ENCODE peak calls at places on chromosomes 16 and 17, in six cellular contexts. K, L, M, C, E and R are unnamed samples.

GRCh38 chr16:2964416-2965223 is 545 bp downstream of the KREMEN2 start:
- DNase-seq in K (no peak), L (no peak), M (peak), C (no peak), E (no peak), R (peak)

GRCh38 chr17:34414338-34414737 is 51.3 kb upstream of the CCL1 start:
- DNase-seq in K (no peak), L (no peak), M (no peak), C (no peak), E (no peak), R (no peak)

GRCh38 chr16:13521356-13521755 is 398.6 kb upstream of the ERCC4 start:
- DNase-seq in K (no peak), L (no peak), M (no peak), C (no peak), E (no peak), R (no peak)

GRCh38 chr17:57375770-57376181 is 119.5 kb downstream of the MSI2 start:
- DNase-seq in K (no peak), L (no peak), M (peak), C (no peak), E (no peak), R (no peak)

GRCh38 chr16:11435576-11435975 is 90.3 kb downstream of the RMI2 start:
- DNase-seq in K (no peak), L (no peak), M (no peak), C (no peak), E (no peak), R (no peak)

GRCh38 chr16:25011891-25012499 is 3.2 kb downstream of the ARHGAP17 start:
- DNase-seq in K (no peak), L (no peak), M (peak), C (no peak), E (no peak), R (no peak)

GRCh38 chr16:75203106-75203505 is 3.9 kb downstream of the CTRB2 start:
- DNase-seq in K (no peak), L (peak), M (no peak), C (peak), E (no peak), R (no peak)

GRCh38 chr16:666572-666971 is 1.4 kb upstream of the RHOT2 start:
- DNase-seq in K (no peak), L (no peak), M (no peak), C (no peak), E (no peak), R (no peak)

GRCh38 chr17:29595107-29595942 is 2.4 kb downstream of the ANKRD13B start:
- DNase-seq in K (no peak), L (no peak), M (no peak), C (no peak), E (no peak), R (no peak)

GRCh38 chr17:19237389-19238166 is 412 bp downstream of the EPN2 start:
- DNase-seq in K (peak), L (peak), M (peak), C (peak), E (no peak), R (peak)

GRCh38 chr16:25596194-25596593 is 95.6 kb upstream of the HS3ST4 start:
- DNase-seq in K (no peak), L (no peak), M (no peak), C (no peak), E (no peak), R (no peak)

GRCh38 chr17:41672153-41672552 is 16.5 kb upstream of the EIF1 start:
- DNase-seq in K (no peak), L (no peak), M (no peak), C (no peak), E (no peak), R (no peak)

GRCh38 chr17:834136-834535 is 52.0 kb downstream of the MRM3 start:
- DNase-seq in K (no peak), L (no peak), M (no peak), C (no peak), E (no peak), R (no peak)

GRCh38 chr17:62892069-62892675 is 73.9 kb upstream of the TANC2 start:
- DNase-seq in K (no peak), L (no peak), M (no peak), C (no peak), E (no peak), R (no peak)

GRCh38 chr16:9235837-9236236 is 144.4 kb downstream of the HAPSTR1 start:
- DNase-seq in K (no peak), L (no peak), M (no peak), C (no peak), E (no peak), R (no peak)

DNA sequence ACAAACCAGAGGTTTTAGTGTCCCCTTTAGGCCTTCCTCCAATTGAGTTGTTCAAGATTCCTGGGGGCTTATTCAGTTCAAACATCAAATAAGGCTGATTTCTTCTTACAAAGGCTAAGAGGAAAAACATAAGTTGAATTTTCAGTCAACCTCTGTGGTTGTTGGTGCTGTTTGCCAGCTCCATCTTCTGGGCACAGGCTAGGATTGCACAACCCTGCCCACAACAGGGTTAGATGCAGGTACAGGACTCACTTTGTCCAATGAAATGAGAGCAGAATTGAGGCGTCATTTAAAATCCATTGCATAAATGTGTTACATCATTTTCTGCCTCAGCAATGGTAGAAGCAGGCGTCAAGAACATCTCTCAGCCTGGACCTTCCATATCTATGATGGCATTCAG is 173.3 kb downstream of the PMP22 start:
- DNase-seq in K (no peak), L (no peak), M (no peak), C (no peak), E (no peak), R (no peak)
- TF ChIP-seq CTCF in K (no peak), L (no peak), M (peak), C (no peak), E (no peak), R (no peak)

GRCh38 chr17:15442316-15443185 is 24.9 kb downstream of the CDRT4 start:
- DNase-seq in K (no peak), L (no peak), M (no peak), C (peak), E (no peak), R (no peak)

GRCh38 chr17:15448580-15448956 is 18.9 kb downstream of the CDRT4 start:
- DNase-seq in K (no peak), L (no peak), M (no peak), C (peak), E (no peak), R (no peak)

GRCh38 chr17:15447928-15448579 is 19.4 kb downstream of the CDRT4 start:
- DNase-seq in K (no peak), L (no peak), M (no peak), C (peak), E (no peak), R (peak)

GRCh38 chr17:15444805-15445204 is 22.6 kb downstream of the CDRT4 start:
- DNase-seq in K (no peak), L (no peak), M (no peak), C (peak), E (no peak), R (peak)

DNA sequence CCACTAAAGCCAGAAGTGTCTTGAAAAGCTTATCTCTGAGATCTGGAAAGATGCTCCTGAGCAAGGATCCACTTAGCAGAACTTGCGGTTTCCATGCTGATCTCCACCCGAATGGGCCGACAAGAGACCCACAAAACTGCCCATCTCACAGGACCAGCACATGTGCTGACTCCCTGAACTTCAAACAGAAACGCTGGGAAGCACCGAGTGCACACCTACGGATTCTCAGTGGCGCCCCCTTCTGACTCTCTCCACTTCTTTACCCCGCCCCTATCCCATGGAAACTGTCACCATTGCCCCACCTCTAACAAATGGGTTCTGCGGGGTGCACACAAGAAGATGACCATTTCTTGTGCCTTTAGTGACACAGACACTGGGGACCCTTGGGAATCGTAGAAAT is 21.4 kb downstream of the CDRT4 start:
- DNase-seq in K (no peak), L (no peak), M (no peak), C (peak), E (no peak), R (no peak)
- TF ChIP-seq CTCF in K (no peak), L (no peak), M (no peak), C (no peak), E (no peak), R (peak)

DNA sequence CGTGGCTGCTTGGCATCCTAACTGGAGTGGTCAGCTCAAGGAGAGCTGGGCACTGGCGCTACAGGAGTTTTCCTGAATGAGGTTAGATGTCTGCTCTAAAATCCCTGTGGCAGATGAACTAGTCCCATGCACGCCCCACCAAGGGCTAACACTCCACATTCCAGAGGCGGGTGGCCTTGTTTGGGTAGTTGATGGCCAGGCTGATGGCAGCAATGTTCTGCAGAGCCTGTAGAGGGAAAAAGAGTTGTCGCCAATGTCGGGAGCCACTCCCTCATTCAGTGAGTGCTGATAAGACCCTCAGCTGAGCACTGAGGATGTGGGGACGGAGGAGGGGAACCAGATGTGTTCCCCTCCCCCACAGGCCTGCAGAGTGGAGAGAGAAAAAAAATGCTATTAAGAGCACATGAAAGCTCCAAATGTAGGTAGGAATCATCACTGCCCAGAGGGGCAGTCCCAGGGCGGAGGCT is 42.5 kb upstream of the ATP2A3 start:
- DNase-seq in K (no peak), L (no peak), M (peak), C (no peak), E (no peak), R (no peak)
- TF ChIP-seq CTCF in K (no peak), L (no peak), M (no peak), C (no peak), E (no peak), R (no peak)

GRCh38 chr16:22977294-22977697 is 163.3 kb downstream of the HS3ST2 start:
- DNase-seq in K (no peak), L (no peak), M (no peak), C (no peak), E (no peak), R (no peak)
- TF ChIP-seq CTCF in K (no peak), L (no peak), M (peak), C (no peak), E (no peak), R (peak)

DNA sequence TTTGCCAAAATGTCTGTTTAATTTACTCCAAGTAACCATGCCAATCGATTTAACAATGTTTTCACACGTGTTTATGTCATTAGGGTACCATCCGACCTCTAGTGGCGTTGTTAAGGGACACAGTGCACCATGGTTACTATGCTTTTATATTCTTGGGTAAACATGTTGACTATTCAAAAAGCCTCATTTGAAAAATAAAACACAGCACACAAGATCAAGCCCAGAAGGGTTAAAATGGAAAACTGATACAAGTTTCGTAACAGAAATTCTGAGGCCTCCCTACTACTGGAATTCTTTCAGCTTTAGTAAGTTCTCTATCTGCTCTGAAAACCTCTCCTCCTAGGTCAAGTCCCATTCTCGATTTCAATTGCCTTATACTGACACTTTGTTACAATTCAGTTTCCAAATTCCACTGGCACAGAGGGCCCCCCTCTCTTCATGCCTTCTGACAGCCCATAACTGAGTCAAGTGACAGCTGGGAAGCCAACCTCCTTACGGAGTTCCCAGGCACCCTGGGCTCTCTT is 2.1 kb downstream of the CFAP20 start:
- DNase-seq in K (no peak), L (no peak), M (no peak), C (no peak), E (peak), R (no peak)
- TF ChIP-seq CTCF in K (peak), L (peak), M (peak), C (peak), E (no peak), R (peak)

DNA sequence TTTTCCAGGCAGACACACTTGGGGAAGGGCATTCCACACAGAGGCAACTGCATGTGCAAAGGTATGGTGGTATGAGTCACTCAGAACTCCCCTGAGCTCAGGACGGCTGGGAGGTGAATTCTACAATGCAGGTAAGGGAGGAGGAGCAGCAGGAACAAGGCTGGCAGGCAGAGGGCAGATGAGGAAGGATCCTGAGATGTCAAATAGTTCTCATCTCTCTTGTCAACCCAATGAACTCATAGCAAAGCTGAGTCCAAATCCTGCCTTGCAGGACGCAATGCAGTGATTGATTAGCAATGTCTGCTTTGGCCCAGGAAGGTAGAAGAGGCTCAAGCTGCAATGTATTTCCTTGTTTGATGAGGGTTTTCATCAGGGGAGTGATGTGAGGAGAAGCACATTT is 243.5 kb downstream of the XYLT1 start:
- DNase-seq in K (no peak), L (no peak), M (peak), C (no peak), E (no peak), R (no peak)
- TF ChIP-seq CTCF in K (no peak), L (no peak), M (no peak), C (no peak), E (no peak), R (no peak)